ENCODE peak calls at places on chromosomes 6 and 20, in nine cellular contexts. One of them, this sample, is unnamed. For H3K27me3, the result is how much of the 10 kb centered on the place peaks cover.

GRCh38 chr6:77298298-77298697 is 165.0 kb downstream of the HTR1B start:
- DNase-seq in CD8-positive, alpha-beta T cell: no peak
- DNase-seq in endodermal cell: no peak
- DNase-seq in CD8-positive, alpha-beta memory T cell: no peak
- DNase-seq in heart left ventricle: no peak
- DNase-seq in vagina: no peak
- DNase-seq in prostate gland: no peak
- DNase-seq in breast epithelium: no peak
- DNase-seq in left ventricle myocardium inferior: no peak
- DNase-seq in this sample: no peak

GRCh38 chr6:106894978-106895702 is 79.4 kb downstream of the CD24 start:
- DNase-seq in CD8-positive, alpha-beta T cell: no peak
- DNase-seq in endodermal cell: no peak
- DNase-seq in CD8-positive, alpha-beta memory T cell: no peak
- DNase-seq in heart left ventricle: no peak
- DNase-seq in vagina: no peak
- DNase-seq in prostate gland: no peak
- DNase-seq in breast epithelium: no peak
- DNase-seq in left ventricle myocardium inferior: no peak
- DNase-seq in this sample: no peak

GRCh38 chr6:66986940-66987339 is 1279.9 kb upstream of the EYS start:
- DNase-seq in CD8-positive, alpha-beta T cell: no peak
- DNase-seq in endodermal cell: no peak
- DNase-seq in CD8-positive, alpha-beta memory T cell: no peak
- DNase-seq in heart left ventricle: no peak
- DNase-seq in vagina: no peak
- DNase-seq in prostate gland: no peak
- DNase-seq in breast epithelium: no peak
- DNase-seq in left ventricle myocardium inferior: no peak
- DNase-seq in this sample: no peak

GRCh38 chr6:124131259-124131658 is 327.6 kb downstream of the NKAIN2 start:
- DNase-seq in CD8-positive, alpha-beta T cell: no peak
- DNase-seq in endodermal cell: no peak
- DNase-seq in CD8-positive, alpha-beta memory T cell: no peak
- DNase-seq in heart left ventricle: no peak
- DNase-seq in vagina: no peak
- DNase-seq in prostate gland: no peak
- DNase-seq in breast epithelium: no peak
- DNase-seq in left ventricle myocardium inferior: no peak
- DNase-seq in this sample: no peak

GRCh38 chr6:44122821-44123220 is 4.4 kb downstream of the MRPL14 start:
- DNase-seq in CD8-positive, alpha-beta T cell: no peak
- DNase-seq in endodermal cell: no peak
- DNase-seq in CD8-positive, alpha-beta memory T cell: peak
- DNase-seq in heart left ventricle: no peak
- DNase-seq in vagina: no peak
- DNase-seq in prostate gland: no peak
- DNase-seq in breast epithelium: no peak
- DNase-seq in left ventricle myocardium inferior: no peak
- DNase-seq in this sample: no peak

GRCh38 chr20:41249781-41250281 is 67.7 kb downstream of the ZHX3 start:
- DNase-seq in CD8-positive, alpha-beta T cell: no peak
- DNase-seq in endodermal cell: peak
- DNase-seq in CD8-positive, alpha-beta memory T cell: no peak
- DNase-seq in heart left ventricle: peak
- DNase-seq in vagina: no peak
- DNase-seq in prostate gland: no peak
- DNase-seq in breast epithelium: no peak
- DNase-seq in left ventricle myocardium inferior: no peak
- DNase-seq in this sample: no peak

GRCh38 chr6:110408891-110409290 is 6.5 kb downstream of the DDO start:
- DNase-seq in CD8-positive, alpha-beta T cell: no peak
- DNase-seq in endodermal cell: peak
- DNase-seq in CD8-positive, alpha-beta memory T cell: no peak
- DNase-seq in heart left ventricle: no peak
- DNase-seq in vagina: no peak
- DNase-seq in prostate gland: no peak
- DNase-seq in breast epithelium: no peak
- DNase-seq in left ventricle myocardium inferior: no peak
- DNase-seq in this sample: no peak

GRCh38 chr6:37137201-37137880 is 32.6 kb upstream of the PIM1 start:
- DNase-seq in CD8-positive, alpha-beta T cell: no peak
- DNase-seq in endodermal cell: peak
- DNase-seq in CD8-positive, alpha-beta memory T cell: peak
- DNase-seq in heart left ventricle: no peak
- DNase-seq in vagina: no peak
- DNase-seq in prostate gland: no peak
- DNase-seq in breast epithelium: no peak
- DNase-seq in left ventricle myocardium inferior: no peak
- DNase-seq in this sample: no peak

GRCh38 chr20:31565699-31566331 is 39.3 kb upstream of the ID1 start:
- DNase-seq in CD8-positive, alpha-beta T cell: no peak
- DNase-seq in endodermal cell: no peak
- DNase-seq in CD8-positive, alpha-beta memory T cell: no peak
- DNase-seq in heart left ventricle: no peak
- DNase-seq in vagina: no peak
- DNase-seq in prostate gland: no peak
- DNase-seq in breast epithelium: no peak
- DNase-seq in left ventricle myocardium inferior: no peak
- DNase-seq in this sample: no peak

GRCh38 chr20:31593221-31594001 is 11.7 kb upstream of the ID1 start:
- DNase-seq in CD8-positive, alpha-beta T cell: no peak
- DNase-seq in endodermal cell: peak
- DNase-seq in CD8-positive, alpha-beta memory T cell: no peak
- DNase-seq in heart left ventricle: no peak
- DNase-seq in vagina: no peak
- DNase-seq in prostate gland: no peak
- DNase-seq in breast epithelium: peak
- DNase-seq in left ventricle myocardium inferior: no peak
- DNase-seq in this sample: peak

GRCh38 chr6:48978016-48978415 is 485.0 kb downstream of the MMUT start:
- DNase-seq in CD8-positive, alpha-beta T cell: no peak
- DNase-seq in endodermal cell: no peak
- DNase-seq in CD8-positive, alpha-beta memory T cell: no peak
- DNase-seq in heart left ventricle: no peak
- DNase-seq in vagina: no peak
- DNase-seq in prostate gland: no peak
- DNase-seq in breast epithelium: no peak
- DNase-seq in left ventricle myocardium inferior: no peak
- DNase-seq in this sample: no peak

GRCh38 chr6:160945516-160946177 is 45.9 kb upstream of the MAP3K4 start:
- DNase-seq in CD8-positive, alpha-beta T cell: no peak
- DNase-seq in endodermal cell: peak
- DNase-seq in CD8-positive, alpha-beta memory T cell: no peak
- DNase-seq in heart left ventricle: no peak
- DNase-seq in vagina: peak
- DNase-seq in prostate gland: no peak
- DNase-seq in breast epithelium: no peak
- DNase-seq in left ventricle myocardium inferior: no peak
- DNase-seq in this sample: no peak

GRCh38 chr6:30459145-30459544 is 30.2 kb upstream of the HLA-E start:
- DNase-seq in CD8-positive, alpha-beta T cell: no peak
- DNase-seq in endodermal cell: no peak
- DNase-seq in CD8-positive, alpha-beta memory T cell: no peak
- DNase-seq in heart left ventricle: no peak
- DNase-seq in vagina: no peak
- DNase-seq in prostate gland: no peak
- DNase-seq in breast epithelium: no peak
- DNase-seq in left ventricle myocardium inferior: no peak
- DNase-seq in this sample: no peak

GRCh38 chr6:30463651-30464618 is 25.4 kb upstream of the HLA-E start:
- DNase-seq in CD8-positive, alpha-beta T cell: peak
- DNase-seq in endodermal cell: no peak
- DNase-seq in CD8-positive, alpha-beta memory T cell: peak
- DNase-seq in heart left ventricle: peak
- DNase-seq in vagina: no peak
- DNase-seq in prostate gland: no peak
- DNase-seq in breast epithelium: no peak
- DNase-seq in left ventricle myocardium inferior: peak
- DNase-seq in this sample: peak

GRCh38 chr6:30462482-30462881 is 26.8 kb upstream of the HLA-E start:
- DNase-seq in CD8-positive, alpha-beta T cell: no peak
- DNase-seq in endodermal cell: no peak
- DNase-seq in CD8-positive, alpha-beta memory T cell: no peak
- DNase-seq in heart left ventricle: no peak
- DNase-seq in vagina: no peak
- DNase-seq in prostate gland: no peak
- DNase-seq in breast epithelium: no peak
- DNase-seq in left ventricle myocardium inferior: no peak
- DNase-seq in this sample: no peak

GRCh38 chr6:30463242-30463641 is 26.1 kb upstream of the HLA-E start:
- DNase-seq in CD8-positive, alpha-beta T cell: no peak
- DNase-seq in endodermal cell: no peak
- DNase-seq in CD8-positive, alpha-beta memory T cell: no peak
- DNase-seq in heart left ventricle: no peak
- DNase-seq in vagina: no peak
- DNase-seq in prostate gland: no peak
- DNase-seq in breast epithelium: no peak
- DNase-seq in left ventricle myocardium inferior: no peak
- DNase-seq in this sample: no peak

GRCh38 chr6:30461055-30461454 is 28.3 kb upstream of the HLA-E start:
- DNase-seq in CD8-positive, alpha-beta T cell: no peak
- DNase-seq in endodermal cell: no peak
- DNase-seq in CD8-positive, alpha-beta memory T cell: no peak
- DNase-seq in heart left ventricle: no peak
- DNase-seq in vagina: no peak
- DNase-seq in prostate gland: no peak
- DNase-seq in breast epithelium: no peak
- DNase-seq in left ventricle myocardium inferior: no peak
- DNase-seq in this sample: no peak
- H3K27me3 ChIP-seq in CD8-positive, alpha-beta T cell: under half
- H3K27me3 ChIP-seq in endodermal cell: half or more
- H3K27me3 ChIP-seq in CD8-positive, alpha-beta memory T cell: half or more
- H3K27me3 ChIP-seq in heart left ventricle: half or more
- H3K27me3 ChIP-seq in vagina: under half
- H3K27me3 ChIP-seq in prostate gland: under half
- H3K27me3 ChIP-seq in breast epithelium: half or more
- H3K27me3 ChIP-seq in left ventricle myocardium inferior: half or more
- H3K27me3 ChIP-seq in this sample: half or more

GRCh38 chr20:3751284-3751663 is 16.3 kb downstream of the ADISSP start:
- DNase-seq in CD8-positive, alpha-beta T cell: no peak
- DNase-seq in endodermal cell: peak
- DNase-seq in CD8-positive, alpha-beta memory T cell: no peak
- DNase-seq in heart left ventricle: no peak
- DNase-seq in vagina: no peak
- DNase-seq in prostate gland: no peak
- DNase-seq in breast epithelium: no peak
- DNase-seq in left ventricle myocardium inferior: no peak
- DNase-seq in this sample: no peak
- H3K27me3 ChIP-seq in CD8-positive, alpha-beta T cell: under half
- H3K27me3 ChIP-seq in endodermal cell: half or more
- H3K27me3 ChIP-seq in CD8-positive, alpha-beta memory T cell: under half
- H3K27me3 ChIP-seq in heart left ventricle: under half
- H3K27me3 ChIP-seq in vagina: under half
- H3K27me3 ChIP-seq in prostate gland: under half
- H3K27me3 ChIP-seq in breast epithelium: under half
- H3K27me3 ChIP-seq in left ventricle myocardium inferior: under half
- H3K27me3 ChIP-seq in this sample: under half

GRCh38 chr6:108751851-108752732 is 96.1 kb upstream of the ARMC2 start:
- DNase-seq in CD8-positive, alpha-beta T cell: no peak
- DNase-seq in endodermal cell: peak
- DNase-seq in CD8-positive, alpha-beta memory T cell: no peak
- DNase-seq in heart left ventricle: no peak
- DNase-seq in vagina: no peak
- DNase-seq in prostate gland: no peak
- DNase-seq in breast epithelium: no peak
- DNase-seq in left ventricle myocardium inferior: no peak
- DNase-seq in this sample: no peak
- H3K27me3 ChIP-seq in CD8-positive, alpha-beta T cell: under half
- H3K27me3 ChIP-seq in endodermal cell: under half
- H3K27me3 ChIP-seq in CD8-positive, alpha-beta memory T cell: under half
- H3K27me3 ChIP-seq in heart left ventricle: under half
- H3K27me3 ChIP-seq in vagina: under half
- H3K27me3 ChIP-seq in prostate gland: under half
- H3K27me3 ChIP-seq in breast epithelium: under half
- H3K27me3 ChIP-seq in left ventricle myocardium inferior: under half
- H3K27me3 ChIP-seq in this sample: under half

DNA sequence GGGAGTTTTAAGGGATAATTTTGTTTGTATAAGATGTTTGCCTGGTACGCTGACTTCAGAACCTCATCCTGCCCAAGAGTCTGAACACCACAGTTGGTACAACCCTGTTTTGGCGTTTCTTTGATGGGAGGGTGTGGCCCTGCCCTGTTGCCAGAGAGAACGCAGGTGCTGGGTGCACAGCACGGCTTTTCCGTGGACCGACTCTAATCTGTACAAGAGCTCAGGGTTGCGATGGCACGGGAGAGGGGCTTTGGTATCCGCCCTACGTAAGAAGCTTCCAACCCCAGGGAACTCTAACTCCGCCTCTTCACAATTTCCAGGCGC is 1.3 kb downstream of the CYP24A1 start:
- DNase-seq in CD8-positive, alpha-beta T cell: no peak
- DNase-seq in endodermal cell: no peak
- DNase-seq in CD8-positive, alpha-beta memory T cell: no peak
- DNase-seq in heart left ventricle: no peak
- DNase-seq in vagina: no peak
- DNase-seq in prostate gland: no peak
- DNase-seq in breast epithelium: no peak
- DNase-seq in left ventricle myocardium inferior: no peak
- DNase-seq in this sample: no peak
- H3K27me3 ChIP-seq in CD8-positive, alpha-beta T cell: under half
- H3K27me3 ChIP-seq in endodermal cell: half or more
- H3K27me3 ChIP-seq in CD8-positive, alpha-beta memory T cell: under half
- H3K27me3 ChIP-seq in heart left ventricle: half or more
- H3K27me3 ChIP-seq in vagina: under half
- H3K27me3 ChIP-seq in prostate gland: under half
- H3K27me3 ChIP-seq in breast epithelium: half or more
- H3K27me3 ChIP-seq in left ventricle myocardium inferior: half or more
- H3K27me3 ChIP-seq in this sample: half or more

GRCh38 chr6:113406051-113406695 is 451.0 kb upstream of the MARCKS start:
- DNase-seq in CD8-positive, alpha-beta T cell: no peak
- DNase-seq in endodermal cell: no peak
- DNase-seq in CD8-positive, alpha-beta memory T cell: no peak
- DNase-seq in heart left ventricle: no peak
- DNase-seq in vagina: no peak
- DNase-seq in prostate gland: no peak
- DNase-seq in breast epithelium: no peak
- DNase-seq in left ventricle myocardium inferior: no peak
- DNase-seq in this sample: no peak
- H3K27me3 ChIP-seq in CD8-positive, alpha-beta T cell: under half
- H3K27me3 ChIP-seq in endodermal cell: under half
- H3K27me3 ChIP-seq in CD8-positive, alpha-beta memory T cell: under half
- H3K27me3 ChIP-seq in heart left ventricle: under half
- H3K27me3 ChIP-seq in vagina: under half
- H3K27me3 ChIP-seq in prostate gland: under half
- H3K27me3 ChIP-seq in breast epithelium: under half
- H3K27me3 ChIP-seq in left ventricle myocardium inferior: under half
- H3K27me3 ChIP-seq in this sample: under half